ENCODE peak calls at places on chromosome 17, in five cellular contexts. V, S, Q, P and W are unnamed samples.
A peak's percentile ranks its signal among the peaks of the same experiment; 100 is the strongest.

GRCh38 chr17:61409301-61410099 is 9.9 kb downstream of the TBX2 start:
- DNase-seq in V (peak; percentile 75), S (no peak), Q (no peak), P (peak; percentile 55), W (no peak)

GRCh38 chr17:75720656-75721462 is at the start of gene ITGB4:
- DNase-seq in V (peak; percentile 42), S (peak; percentile 39), Q (peak; percentile 50), P (peak; percentile 87), W (peak; percentile 30)

GRCh38 chr17:80168371-80168770 is 1.5 kb upstream of the CARD14 start:
- DNase-seq in V (no peak), S (no peak), Q (no peak), P (no peak), W (no peak)

GRCh38 chr17:38616361-38616760 is 10.6 kb upstream of the SRCIN1 start:
- DNase-seq in V (no peak), S (no peak), Q (no peak), P (no peak), W (no peak)

GRCh38 chr17:951388-952132 is 28.0 kb downstream of the NXN start:
- DNase-seq in V (peak; percentile 84), S (peak; percentile 78), Q (peak; percentile 75), P (peak; percentile 78), W (no peak)

GRCh38 chr17:205817-206216 is 24.4 kb upstream of the DOC2B start:
- DNase-seq in V (no peak), S (no peak), Q (no peak), P (no peak), W (no peak)

GRCh38 chr17:13541032-13541480 is 60.7 kb downstream of the HS3ST3A1 start:
- DNase-seq in V (peak; percentile 20), S (no peak), Q (no peak), P (no peak), W (no peak)

GRCh38 chr17:49469831-49470568 is 25.1 kb upstream of the NGFR start:
- DNase-seq in V (no peak), S (no peak), Q (no peak), P (peak; percentile 67), W (no peak)

GRCh38 chr17:7355053-7355452 is at the start of gene TMEM95:
- DNase-seq in V (no peak), S (no peak), Q (no peak), P (no peak), W (no peak)

GRCh38 chr17:14351493-14351892 is 50.6 kb downstream of the HS3ST3B1 start:
- DNase-seq in V (no peak), S (no peak), Q (no peak), P (no peak), W (no peak)

GRCh38 chr17:32266389-32267269 is 997 bp downstream of the RHBDL3 start:
- DNase-seq in V (no peak), S (no peak), Q (no peak), P (peak; percentile 72), W (no peak)

GRCh38 chr17:9456265-9456664 is 119.4 kb downstream of the STX8 start:
- DNase-seq in V (no peak), S (peak; percentile 25), Q (no peak), P (no peak), W (peak; percentile 60)

GRCh38 chr17:79203016-79203415 is 128.4 kb downstream of the ENGASE start:
- DNase-seq in V (no peak), S (no peak), Q (no peak), P (peak; percentile 41), W (no peak)

GRCh38 chr17:51748749-51749604 is 409.5 kb downstream of the CA10 start:
- DNase-seq in V (no peak), S (no peak), Q (no peak), P (no peak), W (no peak)

GRCh38 chr17:74892974-74893911 is at the start of gene FADS6:
- DNase-seq in V (no peak), S (no peak), Q (no peak), P (peak; percentile 41), W (no peak)

GRCh38 chr17:70564006-70564620 is 394.8 kb downstream of the KCNJ2 start:
- DNase-seq in V (no peak), S (no peak), Q (no peak), P (no peak), W (peak; percentile 70)

GRCh38 chr17:76196675-76197074 is 43.6 kb downstream of the RNF157 start:
- DNase-seq in V (no peak), S (no peak), Q (no peak), P (no peak), W (no peak)

GRCh38 chr17:76586741-76587487 is 1.3 kb upstream of the ST6GALNAC2 start:
- DNase-seq in V (no peak), S (no peak), Q (no peak), P (peak; percentile 35), W (no peak)

GRCh38 chr17:4005296-4006164 is 41.3 kb upstream of the ATP2A3 start:
- DNase-seq in V (no peak), S (no peak), Q (no peak), P (no peak), W (no peak)

GRCh38 chr17:77331161-77331864 is 190.5 kb downstream of the SEC14L1 start:
- DNase-seq in V (peak; percentile 83), S (peak; percentile 84), Q (peak; percentile 62), P (peak; percentile 95), W (peak; percentile 78)

GRCh38 chr17:16552637-16553045 is 16.4 kb downstream of the ZNF287 start:
- DNase-seq in V (peak; percentile 24), S (no peak), Q (no peak), P (no peak), W (no peak)

GRCh38 chr17:40121886-40122465 is at the start of gene MSL1:
- DNase-seq in V (peak; percentile 83), S (peak; percentile 70), Q (no peak), P (peak; percentile 84), W (peak; percentile 77)

GRCh38 chr17:42277342-42277712 is 1.1 kb upstream of the STAT5B start:
- DNase-seq in V (no peak), S (no peak), Q (no peak), P (no peak), W (no peak)

GRCh38 chr17:55265434-55266021 is 768 bp downstream of the HLF start:
- DNase-seq in V (no peak), S (no peak), Q (no peak), P (peak; percentile 23), W (no peak)

GRCh38 chr17:58330997-58331814 is 2.6 kb upstream of the TSPOAP1 start:
- DNase-seq in V (no peak), S (no peak), Q (no peak), P (peak; percentile 12), W (no peak)

GRCh38 chr17:57174591-57174990 is 81.7 kb upstream of the MSI2 start:
- DNase-seq in V (no peak), S (no peak), Q (no peak), P (no peak), W (no peak)

GRCh38 chr17:8420041-8420934 is 15.4 kb upstream of the NDEL1 start:
- DNase-seq in V (peak; percentile 85), S (peak; percentile 97), Q (no peak), P (no peak), W (peak; percentile 98)

GRCh38 chr17:36936455-36936934 is 780 bp upstream of the LHX1 start:
- DNase-seq in V (no peak), S (no peak), Q (no peak), P (peak; percentile 84), W (no peak)

DNA sequence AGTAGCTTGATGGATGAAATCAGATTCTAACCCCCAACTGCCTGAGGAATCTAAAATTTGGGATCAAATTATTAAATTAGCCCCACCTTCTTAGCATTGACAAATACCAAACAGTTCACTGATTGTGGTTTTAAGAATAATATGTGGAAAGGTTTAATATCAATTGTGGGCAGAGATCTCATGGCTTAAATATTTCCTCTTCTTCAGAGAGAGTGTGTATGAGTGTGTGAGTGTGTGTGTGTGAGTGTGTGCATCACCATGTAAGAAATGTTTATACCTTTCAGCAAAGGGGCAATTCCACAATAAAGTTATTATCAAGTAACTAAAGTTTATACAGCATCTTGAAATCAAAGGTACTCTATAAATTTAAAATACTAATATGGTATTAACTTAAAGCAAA is 3.2 kb downstream of the SMURF2 start:
- DNase-seq in V (peak; percentile 39), S (no peak), Q (no peak), P (no peak), W (peak; percentile 73)
- TF ChIP-seq JUN in V (no peak), S (no peak), Q (no peak), P (no peak), W (no peak)

GRCh38 chr17:35545150-35545549 is 7.7 kb upstream of the SLFN12L start:
- DNase-seq in V (no peak), S (no peak), Q (no peak), P (no peak), W (no peak)
- TF ChIP-seq JUN in V (no peak), S (no peak), Q (no peak), P (no peak), W (no peak)

GRCh38 chr17:82296511-82297279 is 20.7 kb downstream of the CD7 start:
- DNase-seq in V (no peak), S (no peak), Q (no peak), P (no peak), W (no peak)

GRCh38 chr17:82297280-82297803 is 20.1 kb downstream of the CD7 start:
- DNase-seq in V (peak; percentile 80), S (no peak), Q (no peak), P (no peak), W (peak; percentile 84)

GRCh38 chr17:82298538-82299421 is 18.6 kb downstream of the CD7 start:
- DNase-seq in V (no peak), S (no peak), Q (no peak), P (no peak), W (no peak)

GRCh38 chr17:82299452-82299851 is 18.0 kb downstream of the CD7 start:
- DNase-seq in V (no peak), S (no peak), Q (no peak), P (no peak), W (no peak)

DNA sequence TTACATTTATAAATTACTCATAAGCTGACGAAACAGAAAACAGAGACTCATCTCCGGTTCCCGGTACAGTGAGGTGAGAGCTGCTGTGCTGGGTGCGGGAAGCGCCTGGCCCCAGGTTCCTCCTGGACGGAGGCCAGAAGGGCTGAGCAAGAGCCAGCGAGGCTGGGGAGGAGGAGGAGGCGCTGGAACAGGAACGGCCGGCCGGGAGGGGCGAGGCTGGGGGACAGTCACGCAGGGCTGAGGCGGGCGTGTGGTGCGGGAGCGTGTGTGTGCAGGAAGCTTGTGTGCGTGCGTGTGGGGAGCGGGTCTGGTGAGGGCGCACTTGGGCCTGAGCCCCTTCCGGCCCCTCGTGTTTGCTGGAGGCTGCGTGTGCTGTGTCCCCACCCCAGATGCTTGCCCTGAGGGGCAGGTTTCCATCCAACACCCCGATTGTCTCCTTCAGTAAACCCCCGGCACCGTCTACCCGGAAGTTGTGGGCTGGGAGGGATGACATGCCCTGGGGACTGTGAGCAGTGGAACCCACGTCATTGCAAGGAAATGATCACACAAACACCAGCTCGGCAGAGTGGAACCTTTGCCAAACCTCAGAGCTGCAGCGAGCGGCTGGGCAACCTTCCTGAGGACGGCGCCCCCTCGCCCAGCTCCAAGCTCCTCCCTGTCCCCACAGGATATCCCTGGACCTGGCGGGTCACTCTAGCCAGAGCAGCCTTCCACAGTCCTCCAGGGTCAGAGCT is 19.4 kb downstream of the CD7 start:
- DNase-seq in V (peak; percentile 92), S (no peak), Q (no peak), P (no peak), W (peak; percentile 83)
- TF ChIP-seq JUN in V (peak; percentile 81), S (no peak), Q (no peak), P (no peak), W (peak; percentile 20)

GRCh38 chr17:17729620-17730249 is 48.5 kb downstream of the RAI1 start:
- DNase-seq in V (peak; percentile 48), S (peak; percentile 30), Q (no peak), P (peak; percentile 73), W (no peak)
- TF ChIP-seq JUN in V (no peak), S (no peak), Q (no peak), P (no peak), W (no peak)